ENCODE peak calls at places on chromosomes 7 and 10, in nine cellular contexts. B is stomach, K is A549, C is K562, R is transverse colon, M is suprapubic skin, L is sigmoid colon, V is GM12878, N is ovary. Y is an unnamed sample. For H3K4me1, the result is how much of the 10 kb centered on the place peaks cover.

GRCh38 chr7:127598318-127598717 is 4.8 kb downstream of the FSCN3 start:
- DNase-seq in B (no peak), K (peak), C (peak), R (no peak), M (no peak), L (no peak), V (no peak), N (no peak), Y (no peak)

GRCh38 chr7:134625571-134625970 is 21.1 kb upstream of the BPGM start:
- DNase-seq in B (no peak), K (no peak), C (no peak), R (no peak), M (no peak), L (no peak), V (no peak), N (no peak), Y (no peak)

GRCh38 chr10:19412531-19412930 is 363.9 kb downstream of the MALRD1 start:
- DNase-seq in B (no peak), K (peak), C (no peak), R (no peak), M (no peak), L (no peak), V (no peak), N (no peak), Y (no peak)

GRCh38 chr10:12194752-12195271 is 879 bp downstream of the NUDT5 start:
- DNase-seq in B (peak), K (peak), C (no peak), R (peak), M (peak), L (peak), V (no peak), N (peak), Y (peak)

GRCh38 chr7:131252976-131253375 is 74.7 kb upstream of the MKLN1 start:
- DNase-seq in B (no peak), K (no peak), C (no peak), R (no peak), M (no peak), L (no peak), V (no peak), N (no peak), Y (no peak)

GRCh38 chr7:17150018-17150417 is 148.4 kb upstream of the AHR start:
- DNase-seq in B (no peak), K (no peak), C (no peak), R (no peak), M (no peak), L (no peak), V (no peak), N (no peak), Y (no peak)

GRCh38 chr7:117082636-117083035 is 129.3 kb downstream of the ST7 start:
- DNase-seq in B (no peak), K (no peak), C (no peak), R (no peak), M (no peak), L (no peak), V (no peak), N (no peak), Y (no peak)

GRCh38 chr10:122147731-122148130 is 123.4 kb upstream of the BTBD16 start:
- DNase-seq in B (no peak), K (no peak), C (no peak), R (no peak), M (no peak), L (no peak), V (no peak), N (no peak), Y (no peak)

GRCh38 chr7:143492043-143492471 is 14.4 kb downstream of the TAS2R41 start:
- DNase-seq in B (no peak), K (peak), C (peak), R (no peak), M (no peak), L (no peak), V (no peak), N (no peak), Y (no peak)

GRCh38 chr7:75814407-75814947 is 871 bp upstream of the CCL24 start:
- DNase-seq in B (no peak), K (no peak), C (no peak), R (no peak), M (no peak), L (no peak), V (no peak), N (no peak), Y (no peak)

GRCh38 chr7:40848541-40849221 is 713.9 kb downstream of the SUGCT start:
- DNase-seq in B (no peak), K (no peak), C (no peak), R (no peak), M (no peak), L (no peak), V (no peak), N (no peak), Y (no peak)

GRCh38 chr7:140059288-140060242 is 3.2 kb downstream of the PARP12 start:
- DNase-seq in B (peak), K (peak), C (no peak), R (peak), M (no peak), L (no peak), V (no peak), N (peak), Y (peak)

GRCh38 chr7:140062118-140062527 is 628 bp downstream of the PARP12 start:
- DNase-seq in B (no peak), K (peak), C (peak), R (peak), M (no peak), L (no peak), V (no peak), N (peak), Y (peak)

GRCh38 chr7:140061607-140061930 is 1.2 kb downstream of the PARP12 start:
- DNase-seq in B (no peak), K (no peak), C (no peak), R (no peak), M (no peak), L (no peak), V (no peak), N (no peak), Y (no peak)

GRCh38 chr7:140060243-140060630 is 2.5 kb downstream of the PARP12 start:
- DNase-seq in B (no peak), K (no peak), C (no peak), R (no peak), M (no peak), L (no peak), V (no peak), N (no peak), Y (no peak)

DNA sequence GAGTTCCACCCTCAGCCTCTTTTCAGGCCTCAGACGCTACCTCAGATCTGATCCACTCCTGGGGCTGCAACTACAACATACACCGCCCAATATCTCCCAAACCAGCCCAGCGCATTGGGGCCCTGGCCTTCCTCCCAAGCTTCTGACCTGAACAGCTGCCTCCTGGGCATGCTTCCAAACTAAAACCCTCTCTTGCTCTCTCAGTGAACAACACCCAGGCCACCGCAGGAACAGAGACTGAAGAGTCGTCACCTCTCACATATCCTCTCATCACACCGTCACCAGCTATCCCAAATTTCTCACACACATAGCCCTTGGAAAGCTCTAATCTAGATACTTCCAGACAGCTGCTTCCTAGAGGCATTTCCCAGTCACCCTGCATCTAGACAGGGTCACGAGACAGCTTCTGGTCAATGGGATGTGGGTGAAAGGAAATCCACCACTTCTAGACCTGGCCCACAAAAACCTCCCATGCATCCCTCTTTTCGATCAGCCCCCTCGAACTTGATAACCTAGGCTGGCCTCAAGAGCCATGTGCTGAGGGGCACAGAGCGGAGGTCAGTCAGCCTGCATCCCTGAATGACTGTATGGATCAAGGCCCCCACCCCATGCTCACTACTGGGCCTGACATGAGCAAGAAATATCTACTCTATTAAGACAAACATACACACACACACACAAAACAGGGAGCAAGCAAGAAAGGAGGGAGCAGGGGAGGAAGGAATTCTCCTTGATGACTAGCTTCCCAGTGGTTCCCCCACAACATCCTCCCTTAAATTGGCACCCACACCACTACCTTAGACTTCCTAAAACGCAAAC is 1.8 kb downstream of the PARP12 start:
- DNase-seq in B (peak), K (no peak), C (no peak), R (peak), M (no peak), L (peak), V (no peak), N (peak), Y (peak)
- TF ChIP-seq EP300 in B (no peak), K (no peak), C (no peak), R (no peak), M (no peak), L (no peak), V (no peak), N (no peak), Y (no peak)

GRCh38 chr10:87818505-87819273 is 663 bp upstream of the ATAD1 start:
- DNase-seq in B (peak), K (peak), C (peak), R (peak), M (peak), L (peak), V (peak), N (no peak), Y (peak)
- TF ChIP-seq POLR2A in B (no peak), K (no peak), C (no peak), R (no peak), M (no peak), L (no peak), V (no peak), N (no peak), Y (no peak)

GRCh38 chr7:142487124-142487523 is 229.3 kb upstream of the PRSS58 start:
- DNase-seq in B (no peak), K (no peak), C (no peak), R (no peak), M (no peak), L (no peak), V (no peak), N (no peak), Y (no peak)

GRCh38 chr7:142485617-142486226 is 227.9 kb upstream of the PRSS58 start:
- DNase-seq in B (no peak), K (peak), C (peak), R (no peak), M (no peak), L (no peak), V (no peak), N (no peak), Y (no peak)

GRCh38 chr7:142483659-142484317 is 225.9 kb upstream of the PRSS58 start:
- DNase-seq in B (no peak), K (no peak), C (no peak), R (no peak), M (no peak), L (no peak), V (no peak), N (no peak), Y (no peak)

GRCh38 chr7:142481548-142481947 is 223.7 kb upstream of the PRSS58 start:
- DNase-seq in B (no peak), K (no peak), C (no peak), R (no peak), M (no peak), L (no peak), V (no peak), N (no peak), Y (no peak)

GRCh38 chr7:142482899-142483658 is 225.2 kb upstream of the PRSS58 start:
- DNase-seq in B (peak), K (peak), C (peak), R (peak), M (no peak), L (no peak), V (no peak), N (no peak), Y (no peak)
- H3K4me1 ChIP-seq in B (under half), K (under half), C (under half), R (under half), M (under half), L (under half), V (under half), N (under half), Y (under half)

DNA sequence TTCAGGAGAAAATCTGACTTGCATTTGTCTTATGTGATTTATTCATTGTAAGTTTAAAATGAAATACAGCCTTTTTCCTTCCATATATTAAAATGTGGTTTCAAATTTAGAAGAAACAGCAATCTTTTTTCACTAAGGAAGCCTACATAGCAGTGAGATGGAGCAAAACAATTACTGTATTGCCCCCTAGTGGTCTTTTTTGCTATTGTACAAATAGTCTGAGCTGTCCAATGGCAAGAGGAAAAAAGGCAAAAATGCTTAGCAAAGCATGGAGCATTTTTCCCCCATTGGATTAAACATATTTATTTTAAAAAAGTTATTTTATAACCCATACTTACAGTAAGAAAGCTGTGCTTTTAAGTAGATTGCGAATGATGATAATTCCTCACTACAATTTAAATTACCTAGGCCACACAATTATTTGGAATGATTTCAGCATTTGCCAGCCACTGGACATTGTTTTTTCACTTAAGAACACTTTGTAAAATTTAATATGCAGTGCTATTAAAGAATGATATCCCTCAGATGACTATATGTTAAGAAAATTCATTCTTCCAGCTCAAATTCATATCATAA is 119.5 kb downstream of the CPED1 start:
- DNase-seq in B (no peak), K (peak), C (peak), R (no peak), M (no peak), L (no peak), V (peak), N (no peak), Y (no peak)
- TF ChIP-seq EP300 in B (no peak), K (no peak), C (no peak), R (no peak), M (no peak), L (no peak), V (no peak), N (no peak), Y (no peak)